ENCODE peak calls at places on chromosomes 13 and 19, in five cellular contexts. One of them, this sample, is unnamed.

GRCh38 chr19:40650749-40651305 is 39.6 kb downstream of the NUMBL start:
- DNase-seq in left ventricle myocardium inferior: no peak
- DNase-seq in AG04449: no peak
- DNase-seq in CD8-positive, alpha-beta T cell: no peak
- DNase-seq in B cell: no peak
- DNase-seq in this sample: no peak

GRCh38 chr19:10418281-10419199 is 1.8 kb upstream of the PDE4A start:
- DNase-seq in AG04449: no peak
- DNase-seq in left ventricle myocardium inferior: no peak
- DNase-seq in CD8-positive, alpha-beta T cell: no peak
- DNase-seq in B cell: peak
- DNase-seq in this sample: no peak

GRCh38 chr19:38861368-38861767 is 11.6 kb upstream of the HNRNPL start:
- DNase-seq in CD8-positive, alpha-beta T cell: no peak
- DNase-seq in left ventricle myocardium inferior: no peak
- DNase-seq in AG04449: no peak
- DNase-seq in B cell: no peak
- DNase-seq in this sample: no peak

GRCh38 chr19:32558607-32559228 is 22.3 kb upstream of the PDCD5 start:
- DNase-seq in CD8-positive, alpha-beta T cell: no peak
- DNase-seq in AG04449: no peak
- DNase-seq in B cell: no peak
- DNase-seq in left ventricle myocardium inferior: no peak
- DNase-seq in this sample: no peak

GRCh38 chr19:18349524-18350128 is 9.2 kb downstream of the PGPEP1 start:
- DNase-seq in left ventricle myocardium inferior: no peak
- DNase-seq in B cell: peak
- DNase-seq in CD8-positive, alpha-beta T cell: no peak
- DNase-seq in AG04449: no peak
- DNase-seq in this sample: peak

GRCh38 chr19:49878744-49879070 is 1.2 kb downstream of the TBC1D17 start:
- DNase-seq in left ventricle myocardium inferior: no peak
- DNase-seq in CD8-positive, alpha-beta T cell: no peak
- DNase-seq in B cell: no peak
- DNase-seq in AG04449: no peak
- DNase-seq in this sample: no peak

GRCh38 chr19:55087542-55087935 is 11.9 kb downstream of the EPS8L1 start:
- DNase-seq in left ventricle myocardium inferior: no peak
- DNase-seq in B cell: no peak
- DNase-seq in CD8-positive, alpha-beta T cell: no peak
- DNase-seq in AG04449: no peak
- DNase-seq in this sample: no peak

GRCh38 chr19:6414033-6414643 is 10.5 kb downstream of the KHSRP start:
- DNase-seq in left ventricle myocardium inferior: no peak
- DNase-seq in AG04449: no peak
- DNase-seq in CD8-positive, alpha-beta T cell: no peak
- DNase-seq in B cell: peak
- DNase-seq in this sample: no peak

GRCh38 chr19:5066768-5067167 is 97.9 kb downstream of the KDM4B start:
- DNase-seq in CD8-positive, alpha-beta T cell: no peak
- DNase-seq in left ventricle myocardium inferior: no peak
- DNase-seq in B cell: no peak
- DNase-seq in AG04449: no peak
- DNase-seq in this sample: no peak

GRCh38 chr19:41321600-41322270 is 11.8 kb downstream of the CCDC97 start:
- DNase-seq in B cell: peak
- DNase-seq in AG04449: no peak
- DNase-seq in left ventricle myocardium inferior: no peak
- DNase-seq in CD8-positive, alpha-beta T cell: no peak
- DNase-seq in this sample: peak

GRCh38 chr13:97256343-97256783 is 34.2 kb downstream of the MBNL2 start:
- DNase-seq in B cell: no peak
- DNase-seq in CD8-positive, alpha-beta T cell: no peak
- DNase-seq in AG04449: peak
- DNase-seq in left ventricle myocardium inferior: no peak
- DNase-seq in this sample: no peak

GRCh38 chr19:38714354-38714778 is 29.9 kb downstream of the CAPN12 start:
- DNase-seq in AG04449: no peak
- DNase-seq in left ventricle myocardium inferior: peak
- DNase-seq in B cell: no peak
- DNase-seq in CD8-positive, alpha-beta T cell: no peak
- DNase-seq in this sample: no peak

GRCh38 chr13:36345438-36346221 is 564 bp downstream of the SPART start:
- DNase-seq in B cell: peak
- DNase-seq in CD8-positive, alpha-beta T cell: peak
- DNase-seq in AG04449: no peak
- DNase-seq in left ventricle myocardium inferior: peak
- DNase-seq in this sample: peak

GRCh38 chr13:84431646-84432045 is 549.4 kb upstream of the SLITRK1 start:
- DNase-seq in B cell: no peak
- DNase-seq in CD8-positive, alpha-beta T cell: no peak
- DNase-seq in left ventricle myocardium inferior: no peak
- DNase-seq in AG04449: peak
- DNase-seq in this sample: no peak

GRCh38 chr13:40026741-40027140 is 371.3 kb downstream of the COG6 start:
- DNase-seq in B cell: no peak
- DNase-seq in CD8-positive, alpha-beta T cell: no peak
- DNase-seq in left ventricle myocardium inferior: no peak
- DNase-seq in AG04449: no peak
- DNase-seq in this sample: peak

GRCh38 chr13:80037505-80037888 is 303.4 kb downstream of the SPRY2 start:
- DNase-seq in AG04449: peak
- DNase-seq in left ventricle myocardium inferior: no peak
- DNase-seq in B cell: no peak
- DNase-seq in CD8-positive, alpha-beta T cell: no peak
- DNase-seq in this sample: peak

GRCh38 chr13:24134772-24135171 is 25.7 kb upstream of the SPATA13 start:
- DNase-seq in AG04449: no peak
- DNase-seq in CD8-positive, alpha-beta T cell: no peak
- DNase-seq in B cell: no peak
- DNase-seq in left ventricle myocardium inferior: no peak
- DNase-seq in this sample: no peak

GRCh38 chr19:53917356-53917755 is 8.3 kb downstream of the CACNG7 start:
- DNase-seq in CD8-positive, alpha-beta T cell: no peak
- DNase-seq in left ventricle myocardium inferior: no peak
- DNase-seq in B cell: no peak
- DNase-seq in AG04449: no peak
- DNase-seq in this sample: no peak

GRCh38 chr19:10389863-10390262 is 9.5 kb upstream of the TYK2 start:
- DNase-seq in left ventricle myocardium inferior: no peak
- DNase-seq in AG04449: no peak
- DNase-seq in B cell: peak
- DNase-seq in CD8-positive, alpha-beta T cell: no peak
- DNase-seq in this sample: peak

DNA sequence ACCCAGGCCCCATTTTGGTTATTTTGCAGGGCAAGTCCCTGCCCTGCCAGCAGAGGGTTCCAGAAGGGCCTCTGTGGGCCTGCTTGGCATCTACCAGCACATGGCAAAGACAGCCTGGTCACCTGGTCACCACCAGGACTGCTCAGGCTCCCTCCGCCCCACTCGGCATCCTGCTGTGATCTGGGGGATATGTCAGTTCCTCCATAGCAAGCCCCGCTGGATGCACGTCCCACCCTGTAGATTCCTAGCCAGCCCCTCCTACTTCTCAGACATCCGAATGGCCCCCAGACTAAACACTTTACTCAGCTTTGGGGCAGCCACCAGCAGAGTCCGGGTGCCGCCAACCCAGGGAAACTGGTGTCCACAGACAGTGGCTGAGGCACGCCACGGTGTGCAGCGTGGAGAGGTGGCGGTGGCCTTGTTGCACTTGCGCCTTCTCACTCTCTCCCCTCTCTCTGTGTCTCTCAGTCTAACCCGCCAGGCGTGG is 31.8 kb upstream of the USE1 start:
- DNase-seq in B cell: no peak
- DNase-seq in AG04449: no peak
- DNase-seq in left ventricle myocardium inferior: no peak
- DNase-seq in CD8-positive, alpha-beta T cell: peak
- DNase-seq in this sample: no peak
- TF ChIP-seq CTCF in B cell: no peak
- TF ChIP-seq CTCF in AG04449: no peak
- TF ChIP-seq CTCF in left ventricle myocardium inferior: no peak
- TF ChIP-seq CTCF in CD8-positive, alpha-beta T cell: no peak
- TF ChIP-seq CTCF in this sample: peak

GRCh38 chr13:65882810-65883209 is 1347.3 kb downstream of the PCDH9 start:
- DNase-seq in left ventricle myocardium inferior: no peak
- DNase-seq in CD8-positive, alpha-beta T cell: no peak
- DNase-seq in AG04449: no peak
- DNase-seq in B cell: no peak
- DNase-seq in this sample: no peak
- TF ChIP-seq CTCF in left ventricle myocardium inferior: peak
- TF ChIP-seq CTCF in CD8-positive, alpha-beta T cell: no peak
- TF ChIP-seq CTCF in AG04449: no peak
- TF ChIP-seq CTCF in B cell: no peak
- TF ChIP-seq CTCF in this sample: no peak

DNA sequence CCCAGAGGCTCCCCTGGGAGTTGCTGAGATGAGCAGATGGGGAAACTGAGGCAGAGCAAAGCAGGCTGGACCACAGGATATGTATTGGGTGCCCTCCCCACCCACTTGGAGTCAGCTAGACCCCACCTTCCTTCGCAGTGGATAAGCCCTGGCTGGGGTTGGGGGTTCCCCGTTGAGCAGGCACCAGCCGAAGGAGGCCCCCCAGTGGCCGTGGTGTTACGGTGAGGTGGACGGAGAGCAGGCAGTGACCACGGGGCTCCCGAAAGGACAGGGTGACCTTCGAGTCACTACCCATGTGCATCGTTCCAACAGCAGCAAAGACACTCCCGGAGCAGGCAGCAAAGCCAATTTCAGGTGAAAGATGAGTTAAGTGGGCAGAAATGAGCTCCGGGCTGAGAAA is 62.4 kb upstream of the ADGRE5 start:
- DNase-seq in CD8-positive, alpha-beta T cell: no peak
- DNase-seq in AG04449: no peak
- DNase-seq in left ventricle myocardium inferior: no peak
- DNase-seq in B cell: no peak
- DNase-seq in this sample: peak
- TF ChIP-seq CTCF in CD8-positive, alpha-beta T cell: no peak
- TF ChIP-seq CTCF in AG04449: peak
- TF ChIP-seq CTCF in left ventricle myocardium inferior: peak
- TF ChIP-seq CTCF in B cell: no peak
- TF ChIP-seq CTCF in this sample: peak

DNA sequence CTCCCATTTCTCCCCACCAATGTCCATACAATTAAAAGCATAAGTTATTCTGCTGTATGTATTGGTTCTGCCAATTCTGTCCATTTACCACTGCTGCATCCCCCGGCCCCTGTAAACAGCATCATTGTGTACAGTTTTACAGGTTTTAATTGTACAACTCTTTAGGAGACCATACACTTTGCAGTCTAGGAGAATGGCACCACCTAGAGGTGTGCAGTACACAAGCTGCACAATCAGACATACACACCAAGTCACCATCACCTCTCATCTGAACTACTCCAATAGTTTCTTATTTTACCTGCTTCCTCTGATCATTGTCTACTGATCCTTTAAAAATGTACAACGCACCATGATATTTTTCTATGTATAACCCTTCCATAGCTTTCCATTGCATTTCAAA is 855.9 kb upstream of the KLHL1 start:
- DNase-seq in B cell: no peak
- DNase-seq in AG04449: no peak
- DNase-seq in left ventricle myocardium inferior: no peak
- DNase-seq in CD8-positive, alpha-beta T cell: no peak
- DNase-seq in this sample: peak
- TF ChIP-seq CTCF in B cell: no peak
- TF ChIP-seq CTCF in AG04449: no peak
- TF ChIP-seq CTCF in left ventricle myocardium inferior: no peak
- TF ChIP-seq CTCF in CD8-positive, alpha-beta T cell: no peak
- TF ChIP-seq CTCF in this sample: peak

GRCh38 chr13:45276887-45277286 is 64.1 kb downstream of the TPT1 start:
- DNase-seq in B cell: peak
- DNase-seq in AG04449: no peak
- DNase-seq in CD8-positive, alpha-beta T cell: no peak
- DNase-seq in left ventricle myocardium inferior: no peak
- DNase-seq in this sample: no peak

GRCh38 chr13:45278096-45278645 is 62.8 kb downstream of the TPT1 start:
- DNase-seq in left ventricle myocardium inferior: no peak
- DNase-seq in CD8-positive, alpha-beta T cell: no peak
- DNase-seq in AG04449: no peak
- DNase-seq in B cell: no peak
- DNase-seq in this sample: no peak

GRCh38 chr13:45282994-45283393 is 58.0 kb downstream of the TPT1 start:
- DNase-seq in CD8-positive, alpha-beta T cell: no peak
- DNase-seq in left ventricle myocardium inferior: no peak
- DNase-seq in AG04449: no peak
- DNase-seq in B cell: no peak
- DNase-seq in this sample: no peak

GRCh38 chr13:45280751-45281634 is 60.0 kb downstream of the TPT1 start:
- DNase-seq in AG04449: peak
- DNase-seq in left ventricle myocardium inferior: peak
- DNase-seq in CD8-positive, alpha-beta T cell: peak
- DNase-seq in B cell: peak
- DNase-seq in this sample: peak
- TF ChIP-seq CTCF in AG04449: peak
- TF ChIP-seq CTCF in left ventricle myocardium inferior: peak
- TF ChIP-seq CTCF in CD8-positive, alpha-beta T cell: peak
- TF ChIP-seq CTCF in B cell: peak
- TF ChIP-seq CTCF in this sample: peak

GRCh38 chr19:20243629-20244028 is 76.6 kb downstream of the ZNF486 start:
- DNase-seq in CD8-positive, alpha-beta T cell: no peak
- DNase-seq in B cell: no peak
- DNase-seq in AG04449: no peak
- DNase-seq in left ventricle myocardium inferior: no peak
- DNase-seq in this sample: no peak

GRCh38 chr19:20244356-20244755 is 77.3 kb downstream of the ZNF486 start:
- DNase-seq in AG04449: no peak
- DNase-seq in B cell: no peak
- DNase-seq in left ventricle myocardium inferior: no peak
- DNase-seq in CD8-positive, alpha-beta T cell: no peak
- DNase-seq in this sample: no peak

GRCh38 chr19:20250627-20251026 is 83.6 kb downstream of the ZNF486 start:
- DNase-seq in AG04449: no peak
- DNase-seq in CD8-positive, alpha-beta T cell: no peak
- DNase-seq in left ventricle myocardium inferior: no peak
- DNase-seq in B cell: no peak
- DNase-seq in this sample: no peak

GRCh38 chr19:20245309-20245708 is 78.3 kb downstream of the ZNF486 start:
- DNase-seq in B cell: no peak
- DNase-seq in CD8-positive, alpha-beta T cell: no peak
- DNase-seq in AG04449: no peak
- DNase-seq in left ventricle myocardium inferior: no peak
- DNase-seq in this sample: no peak

DNA sequence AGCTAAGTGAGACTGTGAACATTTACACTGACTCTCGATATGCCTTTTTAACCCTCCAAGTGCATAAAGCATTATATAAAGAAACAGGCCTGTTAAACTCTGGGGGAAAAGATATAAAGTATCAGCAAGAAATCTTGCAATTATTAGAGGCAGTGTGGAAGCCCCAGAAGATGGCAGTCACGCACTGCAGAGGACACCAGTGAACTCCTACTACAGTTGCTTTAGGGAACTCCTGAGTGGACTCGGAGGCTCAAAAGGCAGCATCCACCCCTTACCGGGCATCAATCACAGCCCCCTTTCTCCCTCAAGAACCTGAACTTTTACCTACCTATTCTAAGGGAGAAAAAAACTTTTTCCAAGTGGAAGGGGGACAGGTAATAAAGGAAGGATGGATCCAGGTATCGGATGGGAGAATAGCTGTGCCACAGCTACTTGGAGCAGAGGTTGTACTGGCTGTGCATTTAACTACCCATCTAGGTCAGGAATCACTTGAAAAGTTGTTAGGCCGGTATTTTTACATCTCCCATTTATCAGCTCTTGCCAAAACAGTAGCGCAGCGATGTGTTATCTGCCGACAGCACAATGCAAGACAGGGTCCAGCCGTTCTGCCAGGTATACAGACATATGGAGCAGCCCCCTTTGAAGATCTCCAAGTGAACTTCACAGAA is 80.1 kb downstream of the ZNF486 start:
- DNase-seq in AG04449: no peak
- DNase-seq in left ventricle myocardium inferior: peak
- DNase-seq in CD8-positive, alpha-beta T cell: peak
- DNase-seq in B cell: peak
- DNase-seq in this sample: no peak
- TF ChIP-seq CTCF in AG04449: peak
- TF ChIP-seq CTCF in left ventricle myocardium inferior: peak
- TF ChIP-seq CTCF in CD8-positive, alpha-beta T cell: peak
- TF ChIP-seq CTCF in B cell: peak
- TF ChIP-seq CTCF in this sample: no peak